ENCODE peak calls at places on chromosomes 11 and 22, in ten cellular contexts. J is stimulated activated naive CD4-positive, alpha-beta T cell; I is stimulated activated CD4-positive, alpha-beta T cell treated with anti-CD3 and anti-CD28 coated beads, Interleukin-15, amount 100 ng/mL, for 48 hours; Y is hippocampal formation; W is endodermal cell; T is DMS153; G is activated T-cell treated with anti-CD3 and anti-CD28 coated beads for 1 hour; P is NCI-H774; B is NCI-H510A treated with DMSO at 0.1 percent for 48 hours; V is right lobe of liver. S is an unnamed sample.
A peak's percentile ranks its signal among the peaks of the same experiment; 100 is the strongest.

GRCh38 chr11:134425413-134425812 is 13.4 kb upstream of the B3GAT1 start:
- DNase-seq in J (no peak), I (no peak), Y (peak; percentile 18), W (no peak), T (no peak), G (no peak), P (no peak), B (no peak), V (no peak), S (no peak)

GRCh38 chr22:28108851-28109250 is 189.8 kb upstream of the PITPNB start:
- DNase-seq in J (no peak), I (no peak), Y (no peak), W (no peak), T (no peak), G (no peak), P (no peak), B (no peak), V (no peak), S (no peak)

GRCh38 chr22:44730490-44731356 is 21.7 kb upstream of the ARHGAP8 start:
- DNase-seq in J (no peak), I (no peak), Y (no peak), W (no peak), T (no peak), G (no peak), P (no peak), B (no peak), V (no peak), S (no peak)

GRCh38 chr11:73143126-73143838 is 1.2 kb upstream of the FCHSD2 start:
- DNase-seq in J (no peak), I (no peak), Y (no peak), W (no peak), T (no peak), G (no peak), P (no peak), B (peak; percentile 64), V (no peak), S (no peak)

GRCh38 chr22:25406510-25407210 is 157.8 kb upstream of the GRK3 start:
- DNase-seq in J (no peak), I (no peak), Y (no peak), W (no peak), T (no peak), G (no peak), P (no peak), B (no peak), V (no peak), S (no peak)

GRCh38 chr22:35995772-35996171 is 32.9 kb downstream of the RBFOX2 start:
- DNase-seq in J (no peak), I (no peak), Y (no peak), W (no peak), T (no peak), G (no peak), P (no peak), B (no peak), V (no peak), S (no peak)

GRCh38 chr22:27581688-27582087 is 219.9 kb downstream of the MN1 start:
- DNase-seq in J (no peak), I (no peak), Y (peak; percentile 48), W (no peak), T (no peak), G (no peak), P (no peak), B (no peak), V (no peak), S (no peak)

GRCh38 chr22:40006641-40007040 is 11.9 kb downstream of the FAM83F start:
- DNase-seq in J (no peak), I (no peak), Y (no peak), W (no peak), T (no peak), G (no peak), P (no peak), B (no peak), V (no peak), S (no peak)